ENCODE peak calls at places on chromosomes 5 and 9, in eight cellular contexts. I, U, L, S, N, Q, B and D are unnamed samples.

GRCh38 chr9:103323699-103324098 is 328.6 kb downstream of the CYLC2 start:
- DNase-seq in I (no peak), U (no peak), L (no peak), S (no peak), N (no peak), Q (no peak), B (no peak), D (no peak)

GRCh38 chr9:99431103-99431502 is 209.0 kb downstream of the SEC61B start:
- DNase-seq in I (no peak), U (no peak), L (peak; percentile 56), S (no peak), N (peak; percentile 36), Q (no peak), B (peak; percentile 66), D (no peak)

GRCh38 chr9:89850633-89851325 is 246.0 kb downstream of the GADD45G start:
- DNase-seq in I (no peak), U (peak; percentile 55), L (no peak), S (no peak), N (no peak), Q (no peak), B (peak; percentile 34), D (no peak)

GRCh38 chr9:125438506-125439433 is 177.1 kb downstream of the GAPVD1 start:
- DNase-seq in I (no peak), U (no peak), L (peak; percentile 51), S (no peak), N (no peak), Q (no peak), B (no peak), D (no peak)

GRCh38 chr5:158589939-158590338 is 509.8 kb downstream of the EBF1 start:
- DNase-seq in I (no peak), U (no peak), L (no peak), S (no peak), N (no peak), Q (no peak), B (no peak), D (no peak)

GRCh38 chr5:1886634-1887399 is 4.1 kb upstream of the IRX4 start:
- DNase-seq in I (no peak), U (no peak), L (peak; percentile 83), S (no peak), N (peak; percentile 62), Q (no peak), B (no peak), D (no peak)

GRCh38 chr9:469672-470040 is 255.0 kb downstream of the DOCK8 start:
- DNase-seq in I (no peak), U (no peak), L (no peak), S (no peak), N (peak; percentile 32), Q (no peak), B (no peak), D (no peak)

GRCh38 chr9:107615325-107615724 is 125.8 kb upstream of the KLF4 start:
- DNase-seq in I (no peak), U (no peak), L (peak; percentile 60), S (no peak), N (no peak), Q (no peak), B (peak; percentile 24), D (no peak)

GRCh38 chr5:134462047-134462575 is 50.4 kb upstream of the CDKN2AIPNL start:
- DNase-seq in I (no peak), U (no peak), L (no peak), S (no peak), N (no peak), Q (no peak), B (no peak), D (no peak)

GRCh38 chr5:79686799-79687198 is 2.8 kb upstream of the CMYA5 start:
- DNase-seq in I (no peak), U (no peak), L (no peak), S (no peak), N (no peak), Q (no peak), B (peak; percentile 8), D (no peak)

GRCh38 chr9:17744786-17745185 is 165.9 kb downstream of the SH3GL2 start:
- DNase-seq in I (no peak), U (no peak), L (peak; percentile 26), S (no peak), N (no peak), Q (no peak), B (peak; percentile 12), D (peak; percentile 21)

GRCh38 chr9:95879591-95879990 is 4.1 kb downstream of the ERCC6L2 start:
- DNase-seq in I (no peak), U (no peak), L (no peak), S (no peak), N (no peak), Q (no peak), B (no peak), D (no peak)

GRCh38 chr5:178793156-178793555 is 62.7 kb upstream of the ZNF354A start:
- DNase-seq in I (no peak), U (no peak), L (no peak), S (no peak), N (no peak), Q (peak; percentile 71), B (no peak), D (peak; percentile 12)

GRCh38 chr9:99962685-99963261 is 56.3 kb downstream of the STX17 start:
- DNase-seq in I (no peak), U (no peak), L (no peak), S (no peak), N (no peak), Q (no peak), B (peak; percentile 18), D (no peak)

GRCh38 chr5:162567644-162568043 is 500.1 kb downstream of the GABRG2 start:
- DNase-seq in I (no peak), U (no peak), L (no peak), S (no peak), N (no peak), Q (no peak), B (no peak), D (no peak)

GRCh38 chr5:10563940-10564837 is at the start of gene ANKRD33B:
- DNase-seq in I (peak; percentile 74), U (no peak), L (peak; percentile 90), S (peak; percentile 64), N (peak; percentile 76), Q (peak; percentile 78), B (peak; percentile 63), D (peak; percentile 85)
- H3K4me1 ChIP-seq in I (peaks cover 16% of the 10 kb centered on the region), U (no peaks in the 10 kb centered on the region), L (peaks cover 14% of the 10 kb centered on the region), S (peaks cover 10% of the 10 kb centered on the region), N (peaks cover 31% of the 10 kb centered on the region), Q (peaks cover 15% of the 10 kb centered on the region), B (peaks cover 28% of the 10 kb centered on the region), D (peaks cover 6% of the 10 kb centered on the region)

GRCh38 chr9:21988056-21988990 is 5.9 kb downstream of the CDKN2A start:
- DNase-seq in I (no peak), U (no peak), L (no peak), S (no peak), N (no peak), Q (no peak), B (no peak), D (no peak)

GRCh38 chr9:21991039-21991959 is 2.9 kb downstream of the CDKN2A start:
- DNase-seq in I (no peak), U (no peak), L (no peak), S (no peak), N (no peak), Q (no peak), B (no peak), D (no peak)

GRCh38 chr9:21985964-21986667 is 8.1 kb downstream of the CDKN2A start:
- DNase-seq in I (no peak), U (no peak), L (no peak), S (no peak), N (no peak), Q (no peak), B (no peak), D (no peak)

GRCh38 chr9:21993007-21993406 is 1.2 kb downstream of the CDKN2A start:
- DNase-seq in I (no peak), U (no peak), L (no peak), S (no peak), N (no peak), Q (no peak), B (no peak), D (no peak)

GRCh38 chr9:21989440-21990189 is 4.6 kb downstream of the CDKN2A start:
- DNase-seq in I (no peak), U (no peak), L (no peak), S (no peak), N (no peak), Q (no peak), B (no peak), D (no peak)
- H3K4me3 ChIP-seq in I (no peak overlapping the region), U (no peak overlapping the region), L (peak overlapping the region; percentile 37), S (no peak overlapping the region), N (no peak overlapping the region), Q (no peak overlapping the region), B (no peak overlapping the region), D (no peak overlapping the region)

DNA sequence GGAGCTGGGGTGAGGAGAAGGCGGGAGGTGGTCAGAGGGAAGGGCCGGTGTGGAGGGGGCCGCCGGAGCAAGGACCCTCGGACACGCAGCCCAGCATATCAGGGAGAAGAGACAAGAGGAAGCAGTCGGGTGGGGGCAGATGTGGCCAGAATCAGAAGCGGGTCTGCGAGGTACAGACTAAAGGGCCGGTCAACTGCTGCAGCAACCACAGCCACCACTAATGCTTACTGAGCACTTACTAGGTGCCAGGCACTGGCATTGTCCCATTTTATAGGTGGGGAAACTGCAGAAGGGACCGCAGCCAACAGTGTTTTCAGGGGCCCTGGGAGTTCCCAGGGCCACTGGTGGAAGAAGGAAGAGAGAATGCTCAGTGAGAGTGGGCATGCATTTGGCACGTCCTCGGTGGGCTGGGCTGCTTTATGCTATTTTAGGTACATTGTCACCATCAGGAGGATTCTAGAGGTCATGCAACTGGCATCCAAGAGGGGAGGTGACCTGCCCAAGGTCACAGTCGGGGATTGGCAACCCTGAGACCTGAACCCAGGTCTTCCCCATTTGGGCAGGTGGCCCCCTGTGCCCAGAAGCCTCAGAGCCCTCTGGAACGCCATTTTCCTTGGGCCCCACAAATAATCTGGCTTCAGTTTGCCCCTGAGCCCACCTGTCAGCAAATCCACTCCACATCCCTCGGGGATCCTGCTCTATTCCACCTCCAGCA is 53.4 kb downstream of the DUSP1 start:
- DNase-seq in I (no peak), U (no peak), L (peak; percentile 50), S (no peak), N (peak; percentile 25), Q (no peak), B (no peak), D (no peak)
- H3K4me1 ChIP-seq in I (peaks cover 17% of the 10 kb centered on the region), U (peaks cover 38% of the 10 kb centered on the region), L (peaks cover 24% of the 10 kb centered on the region), S (peaks cover 25% of the 10 kb centered on the region), N (peaks cover 64% of the 10 kb centered on the region), Q (peaks cover 17% of the 10 kb centered on the region), B (peaks cover 11% of the 10 kb centered on the region), D (no peaks in the 10 kb centered on the region)

DNA sequence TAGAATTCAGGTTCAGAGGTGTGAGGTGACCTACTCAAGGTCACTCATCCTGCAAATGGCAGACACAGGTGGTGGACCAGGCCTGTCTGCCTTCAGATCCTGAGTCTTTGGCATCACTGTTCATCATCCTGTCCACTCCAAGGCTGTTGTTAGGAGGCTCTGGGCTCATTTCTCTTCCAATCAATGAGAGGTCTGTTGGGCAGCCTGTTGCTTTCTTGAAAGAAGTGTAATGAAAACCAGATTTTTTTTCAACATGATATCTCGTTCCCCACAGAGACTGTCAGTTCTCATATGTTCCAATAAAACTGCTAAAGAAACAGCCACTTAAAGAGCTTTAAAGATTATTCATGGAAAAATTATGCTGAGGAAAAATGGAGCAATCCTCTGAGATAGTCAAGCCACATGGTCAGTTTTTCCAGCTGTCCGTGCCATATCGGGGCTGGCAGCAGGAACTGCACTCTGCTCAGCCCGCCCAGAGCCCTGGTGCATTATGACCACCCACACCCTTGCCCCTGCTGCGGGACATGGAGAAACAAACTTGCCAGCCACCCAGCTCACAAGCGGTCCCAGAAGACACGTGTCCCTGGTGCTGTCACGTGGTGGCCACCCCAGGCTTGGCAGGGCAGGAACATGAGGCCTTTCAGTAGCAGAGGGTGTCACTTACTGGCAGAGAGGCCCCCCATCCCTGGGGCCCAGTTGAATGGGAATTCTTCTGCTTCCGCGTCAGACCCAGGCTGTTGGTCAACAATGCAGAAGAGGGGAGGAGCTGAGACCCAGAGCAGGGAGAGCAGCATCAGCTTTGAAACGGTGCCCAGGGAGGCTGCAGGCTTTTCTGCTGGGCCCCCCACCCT is 63.7 kb upstream of the ANGPTL2 start:
- DNase-seq in I (no peak), U (peak; percentile 53), L (peak; percentile 92), S (no peak), N (peak; percentile 96), Q (peak; percentile 44), B (peak; percentile 84), D (no peak)
- H3K4me3 ChIP-seq in I (no peak overlapping the region), U (no peak overlapping the region), L (no peak overlapping the region), S (no peak overlapping the region), N (no peak overlapping the region), Q (no peak overlapping the region), B (no peak overlapping the region), D (no peak overlapping the region)